ENCODE peak calls at places on chromosomes 12 and 14, in five cellular contexts. One of them, this sample, is unnamed.

GRCh38 chr12:1474059-1474537 is 120.3 kb downstream of the FBXL14 start:
- DNase-seq in K562: no peak
- DNase-seq in H1: no peak
- DNase-seq in HepG2: peak
- DNase-seq in GM12892: no peak
- DNase-seq in this sample: no peak

GRCh38 chr12:110579889-110580253 is 3.2 kb downstream of the PPTC7 start:
- DNase-seq in GM12892: no peak
- DNase-seq in K562: no peak
- DNase-seq in H1: no peak
- DNase-seq in HepG2: no peak
- DNase-seq in this sample: no peak

GRCh38 chr12:48489012-48489411 is 6.7 kb downstream of the C12orf54 start:
- DNase-seq in H1: no peak
- DNase-seq in K562: no peak
- DNase-seq in GM12892: no peak
- DNase-seq in HepG2: no peak
- DNase-seq in this sample: no peak

GRCh38 chr12:11836964-11837286 is 187.5 kb downstream of the ETV6 start:
- DNase-seq in GM12892: no peak
- DNase-seq in H1: no peak
- DNase-seq in K562: no peak
- DNase-seq in HepG2: no peak
- DNase-seq in this sample: no peak

GRCh38 chr12:101909646-101910045 is 32.3 kb downstream of the DRAM1 start:
- DNase-seq in HepG2: no peak
- DNase-seq in H1: no peak
- DNase-seq in GM12892: no peak
- DNase-seq in K562: no peak
- DNase-seq in this sample: no peak

GRCh38 chr12:108678070-108678730 is 44.5 kb upstream of the SELPLG start:
- DNase-seq in H1: no peak
- DNase-seq in K562: no peak
- DNase-seq in GM12892: no peak
- DNase-seq in HepG2: no peak
- DNase-seq in this sample: no peak

GRCh38 chr12:30862486-30862885 is 64.1 kb upstream of the TSPAN11 start:
- DNase-seq in GM12892: no peak
- DNase-seq in H1: no peak
- DNase-seq in HepG2: no peak
- DNase-seq in K562: no peak
- DNase-seq in this sample: no peak

GRCh38 chr12:48126953-48127630 is 7.9 kb downstream of the PFKM start:
- DNase-seq in HepG2: no peak
- DNase-seq in H1: no peak
- DNase-seq in K562: no peak
- DNase-seq in GM12892: no peak
- DNase-seq in this sample: no peak

GRCh38 chr12:2959508-2960431 is 573 bp downstream of the TEAD4 start:
- DNase-seq in H1: no peak
- DNase-seq in K562: peak
- DNase-seq in HepG2: peak
- DNase-seq in GM12892: peak
- DNase-seq in this sample: peak

GRCh38 chr14:64986578-64987571 is at the start of gene FNTB:
- DNase-seq in HepG2: peak
- DNase-seq in H1: peak
- DNase-seq in GM12892: peak
- DNase-seq in K562: peak
- DNase-seq in this sample: peak
- TF ChIP-seq POLR2AphosphoS5 in HepG2: peak
- TF ChIP-seq POLR2AphosphoS5 in H1: peak
- TF ChIP-seq POLR2AphosphoS5 in GM12892: no peak
- TF ChIP-seq POLR2AphosphoS5 in K562: no peak
- TF ChIP-seq POLR2AphosphoS5 in this sample: peak

GRCh38 chr14:69259531-69260245 is at the start of gene GALNT16:
- DNase-seq in K562: peak
- DNase-seq in GM12892: peak
- DNase-seq in H1: no peak
- DNase-seq in HepG2: no peak
- DNase-seq in this sample: peak
- TF ChIP-seq TAF1 in K562: no peak
- TF ChIP-seq TAF1 in GM12892: no peak
- TF ChIP-seq TAF1 in H1: peak
- TF ChIP-seq TAF1 in HepG2: no peak
- TF ChIP-seq TAF1 in this sample: no peak

GRCh38 chr14:63727736-63728728 is at the start of gene SGPP1:
- DNase-seq in HepG2: peak
- DNase-seq in H1: no peak
- DNase-seq in GM12892: peak
- DNase-seq in K562: peak
- DNase-seq in this sample: peak
- TF ChIP-seq POLR2A in HepG2: peak
- TF ChIP-seq POLR2A in H1: no peak
- TF ChIP-seq POLR2A in GM12892: peak
- TF ChIP-seq POLR2A in K562: peak
- TF ChIP-seq POLR2A in this sample: peak

DNA sequence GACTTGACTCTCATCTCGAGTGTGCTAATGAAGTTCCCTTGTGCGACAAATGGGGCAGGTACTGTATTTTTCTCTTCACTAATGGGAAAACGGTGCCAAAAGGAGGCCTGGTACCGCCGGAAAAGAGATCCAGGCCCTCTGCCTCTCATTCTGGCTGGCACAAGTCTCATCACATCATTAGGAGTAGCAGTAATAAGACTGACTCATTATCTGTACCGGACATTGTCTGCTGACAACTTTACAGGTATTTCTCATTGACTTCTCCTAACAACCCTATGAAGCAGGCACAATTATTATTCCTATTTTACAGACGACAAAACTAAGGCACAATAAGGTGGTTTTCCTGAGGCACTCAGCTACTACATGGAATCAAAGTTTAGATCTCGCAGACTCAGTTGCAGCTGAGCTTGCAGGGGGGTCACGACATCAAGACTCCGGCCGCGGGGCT is 651 bp downstream of the APPL2 start:
- DNase-seq in HepG2: no peak
- DNase-seq in K562: no peak
- DNase-seq in GM12892: no peak
- DNase-seq in H1: no peak
- DNase-seq in this sample: no peak
- TF ChIP-seq POLR2AphosphoS5 in HepG2: no peak
- TF ChIP-seq POLR2AphosphoS5 in K562: no peak
- TF ChIP-seq POLR2AphosphoS5 in GM12892: no peak
- TF ChIP-seq POLR2AphosphoS5 in H1: no peak
- TF ChIP-seq POLR2AphosphoS5 in this sample: no peak